ENCODE peak calls at places on chromosomes 3 and 15, in seven cellular contexts. L is mesothelial cell of epicardium; E is astrocyte of the spinal cord; W is neural progenitor cell; M is left cardiac atrium; O is tibial artery; F is activated CD4-positive, CD25-positive, alpha-beta regulatory T cell. B is an unnamed sample.

GRCh38 chr3:111668321-111668720 is 73.2 kb upstream of the ZBED2 start:
- DNase-seq in L (no peak), E (no peak), W (no peak), M (no peak), O (no peak), F (no peak), B (no peak)

GRCh38 chr3:148243609-148244008 is 454.1 kb upstream of the AGTR1 start:
- DNase-seq in L (no peak), E (no peak), W (no peak), M (no peak), O (no peak), F (no peak), B (no peak)

GRCh38 chr15:64521726-64522164 is 61.4 kb downstream of the ZNF609 start:
- DNase-seq in L (no peak), E (peak), W (peak), M (peak), O (peak), F (no peak), B (no peak)

GRCh38 chr3:45988804-45989203 is 6.8 kb downstream of the FYCO1 start:
- DNase-seq in L (no peak), E (peak), W (no peak), M (no peak), O (no peak), F (no peak), B (no peak)

GRCh38 chr3:78879516-78879860 is 888.3 kb downstream of the ROBO1 start:
- DNase-seq in L (no peak), E (no peak), W (peak), M (no peak), O (no peak), F (no peak), B (no peak)

GRCh38 chr3:115325539-115325938 is 178.5 kb upstream of the ZBTB20 start:
- DNase-seq in L (peak), E (peak), W (peak), M (peak), O (no peak), F (no peak), B (peak)

GRCh38 chr15:77853008-77853328 is 220.3 kb upstream of the LINGO1 start:
- DNase-seq in L (no peak), E (no peak), W (no peak), M (no peak), O (no peak), F (no peak), B (no peak)

GRCh38 chr15:64247906-64248541 is 85.2 kb upstream of the PPIB start:
- DNase-seq in L (no peak), E (peak), W (no peak), M (no peak), O (no peak), F (no peak), B (no peak)

GRCh38 chr15:90315276-90315982 is 36.7 kb upstream of the ZNF774 start:
- DNase-seq in L (no peak), E (peak), W (no peak), M (peak), O (peak), F (no peak), B (peak)

GRCh38 chr15:84982301-84982920 is 755 bp downstream of the PDE8A start:
- DNase-seq in L (peak), E (no peak), W (peak), M (peak), O (peak), F (peak), B (peak)

GRCh38 chr3:19702416-19703078 is 231.5 kb downstream of the EFHB start:
- DNase-seq in L (no peak), E (no peak), W (no peak), M (no peak), O (no peak), F (no peak), B (no peak)

GRCh38 chr3:133136114-133137041 is 98.2 kb downstream of the TMEM108 start:
- DNase-seq in L (no peak), E (peak), W (no peak), M (no peak), O (no peak), F (no peak), B (no peak)

GRCh38 chr3:144403040-144403457 is 431.4 kb downstream of the DIPK2A start:
- DNase-seq in L (no peak), E (no peak), W (no peak), M (peak), O (no peak), F (no peak), B (no peak)

GRCh38 chr3:194485471-194485875 is 1.3 kb downstream of the ATP13A3 start:
- DNase-seq in L (no peak), E (peak), W (no peak), M (no peak), O (no peak), F (no peak), B (no peak)

GRCh38 chr15:65945616-65946015 is 76.3 kb downstream of the RAB11A start:
- DNase-seq in L (no peak), E (no peak), W (no peak), M (no peak), O (no peak), F (no peak), B (no peak)

GRCh38 chr15:90836296-90836871 is 32.0 kb upstream of the FURIN start:
- DNase-seq in L (no peak), E (peak), W (no peak), M (no peak), O (no peak), F (no peak), B (peak)

GRCh38 chr15:23866832-23867231 is 179.7 kb upstream of the NDN start:
- DNase-seq in L (no peak), E (no peak), W (peak), M (no peak), O (no peak), F (no peak), B (no peak)

GRCh38 chr15:41689834-41690233 is 29.6 kb downstream of the MGA start:
- DNase-seq in L (no peak), E (no peak), W (no peak), M (no peak), O (no peak), F (no peak), B (no peak)

GRCh38 chr15:36479200-36479896 is 100.1 kb upstream of the CDIN1 start:
- DNase-seq in L (no peak), E (no peak), W (no peak), M (no peak), O (no peak), F (no peak), B (no peak)

GRCh38 chr15:90388462-90389182 is 580 bp downstream of the IQGAP1 start:
- DNase-seq in L (peak), E (peak), W (peak), M (peak), O (peak), F (peak), B (peak)

GRCh38 chr3:112390783-112391641 is 58.1 kb downstream of the CD200 start:
- DNase-seq in L (no peak), E (peak), W (peak), M (no peak), O (no peak), F (no peak), B (no peak)

GRCh38 chr3:72912532-72912931 is 24.7 kb downstream of the GXYLT2 start:
- DNase-seq in L (no peak), E (peak), W (no peak), M (peak), O (no peak), F (no peak), B (peak)

GRCh38 chr15:95259513-95259912 is 1028.2 kb downstream of the MCTP2 start:
- DNase-seq in L (peak), E (peak), W (peak), M (peak), O (peak), F (no peak), B (peak)

GRCh38 chr15:78889000-78889399 is 16.3 kb downstream of the MORF4L1 start:
- DNase-seq in L (no peak), E (no peak), W (no peak), M (no peak), O (no peak), F (no peak), B (no peak)

GRCh38 chr15:88661766-88662556 is 23.1 kb downstream of the ISG20 start:
- DNase-seq in L (peak), E (no peak), W (no peak), M (no peak), O (no peak), F (no peak), B (no peak)

GRCh38 chr3:127786358-127787070 is 35.8 kb downstream of the MGLL start:
- DNase-seq in L (no peak), E (peak), W (peak), M (peak), O (peak), F (no peak), B (peak)

GRCh38 chr3:40979962-40980361 is 219.3 kb upstream of the CTNNB1 start:
- DNase-seq in L (no peak), E (no peak), W (no peak), M (no peak), O (no peak), F (no peak), B (no peak)

GRCh38 chr3:155441026-155441425 is 147.5 kb upstream of the STRIT1 start:
- DNase-seq in L (no peak), E (no peak), W (no peak), M (no peak), O (no peak), F (no peak), B (no peak)

GRCh38 chr3:159640220-159640619 is 348.4 kb upstream of the IL12A start:
- DNase-seq in L (no peak), E (no peak), W (no peak), M (no peak), O (no peak), F (no peak), B (no peak)

GRCh38 chr3:99023590-99024192 is 122.2 kb upstream of the DCBLD2 start:
- DNase-seq in L (no peak), E (peak), W (peak), M (no peak), O (no peak), F (no peak), B (no peak)

GRCh38 chr3:27939940-27940339 is 217.8 kb upstream of the EOMES start:
- DNase-seq in L (no peak), E (peak), W (peak), M (no peak), O (no peak), F (no peak), B (no peak)

GRCh38 chr3:130894130-130894872 is 417 bp downstream of the ATP2C1 start:
- DNase-seq in L (peak), E (peak), W (peak), M (peak), O (peak), F (no peak), B (peak)

GRCh38 chr3:28575748-28576589 is 227.3 kb upstream of the AZI2 start:
- DNase-seq in L (peak), E (no peak), W (peak), M (peak), O (no peak), F (no peak), B (peak)

GRCh38 chr15:39502616-39503195 is 78.2 kb upstream of the THBS1 start:
- DNase-seq in L (no peak), E (no peak), W (no peak), M (no peak), O (no peak), F (no peak), B (no peak)

GRCh38 chr15:78987891-78988360 is 43.1 kb upstream of the CTSH start:
- DNase-seq in L (no peak), E (no peak), W (no peak), M (no peak), O (no peak), F (no peak), B (no peak)

B was measured in heart left ventricle.